ENCODE peak calls at places on chromosomes 3 and 15, in four cellular contexts. W is astrocyte of the cerebellum; C is activated T-helper 1 cell treated with anti-CD3 and anti-CD28 coated beads, Interleukin-12 subunit alpha, Interleukin-12 subunit beta, Interleukin-2, Interleukin-4 antibody, amounts not matched to agents 30 ng/mL and 10 ng/mL and 1 ng/mL, durations not matched to agents 14 hours and 24 hours and 36 hours; L is smooth muscle cell of the brain vasculature. K is an unnamed sample.

GRCh38 chr3:23086366-23086765 is 116.8 kb upstream of the UBE2E2 start:
- DNase-seq in W (peak), C (no peak), L (no peak), K (no peak)

GRCh38 chr3:190225186-190225692 is 97.0 kb downstream of the CLDN1 start:
- DNase-seq in W (no peak), C (no peak), L (no peak), K (no peak)

GRCh38 chr3:168223085-168223484 is 127.4 kb upstream of the GOLIM4 start:
- DNase-seq in W (no peak), C (no peak), L (no peak), K (no peak)

GRCh38 chr3:183829466-183829865 is 4.1 kb upstream of the MAP6D1 start:
- DNase-seq in W (no peak), C (no peak), L (no peak), K (no peak)

GRCh38 chr3:172622916-172623700 is 87.8 kb downstream of the NCEH1 start:
- DNase-seq in W (peak), C (no peak), L (no peak), K (peak)

GRCh38 chr3:30658328-30659052 is 52.1 kb downstream of the TGFBR2 start:
- DNase-seq in W (peak), C (no peak), L (no peak), K (peak)

GRCh38 chr15:38920966-38921365 is 356.4 kb upstream of the RASGRP1 start:
- DNase-seq in W (no peak), C (no peak), L (no peak), K (peak)

GRCh38 chr3:51610708-51611107 is 60.3 kb upstream of the TEX264 start:
- DNase-seq in W (no peak), C (no peak), L (no peak), K (no peak)

GRCh38 chr3:150497956-150498355 is 48.3 kb downstream of the SERP1 start:
- DNase-seq in W (no peak), C (no peak), L (no peak), K (peak)

GRCh38 chr3:33392144-33392543 is 48.1 kb downstream of the UBP1 start:
- DNase-seq in W (no peak), C (no peak), L (no peak), K (no peak)

GRCh38 chr3:195083659-195084058 is 187.3 kb downstream of the XXYLT1 start:
- DNase-seq in W (no peak), C (no peak), L (no peak), K (no peak)

GRCh38 chr3:139762307-139762706 is 84.5 kb upstream of the NMNAT3 start:
- DNase-seq in W (no peak), C (no peak), L (no peak), K (no peak)

GRCh38 chr15:36275656-36276055 is 303.8 kb upstream of the CDIN1 start:
- DNase-seq in W (no peak), C (no peak), L (no peak), K (no peak)

GRCh38 chr3:168117059-168117458 is 21.3 kb upstream of the GOLIM4 start:
- DNase-seq in W (peak), C (no peak), L (no peak), K (peak)

GRCh38 chr15:83571820-83572707 is 81.9 kb upstream of the ADAMTSL3 start:
- DNase-seq in W (peak), C (no peak), L (peak), K (peak)

GRCh38 chr15:78000089-78000926 is 77.2 kb downstream of the TBC1D2B start:
- DNase-seq in W (peak), C (peak), L (no peak), K (peak)

K was measured in foreskin fibroblast.